ENCODE peak calls at places on chromosomes 2 and 18, in six cellular contexts. D is astrocyte of the cerebellum, O is retinal pigment epithelial cell, T is esophagus squamous epithelium, B is cardiac fibroblast, S is foreskin fibroblast. I is an unnamed sample.

GRCh38 chr2:234955091-234955511 is 3.3 kb downstream of the SH3BP4 start:
- DNase-seq in D (no peak), O (no peak), T (no peak), B (no peak), S (no peak), I (no peak)

GRCh38 chr2:20052229-20052871 is 922 bp upstream of the LAPTM4A start:
- DNase-seq in D (no peak), O (no peak), T (no peak), B (peak; percentile 63), S (no peak), I (peak; percentile 70)

GRCh38 chr2:54597153-54597827 is 126.2 kb upstream of the EML6 start:
- DNase-seq in D (no peak), O (no peak), T (no peak), B (peak; percentile 51), S (no peak), I (no peak)

GRCh38 chr2:9972621-9973445 is 21.3 kb downstream of the GRHL1 start:
- DNase-seq in D (no peak), O (no peak), T (no peak), B (peak; percentile 62), S (peak; percentile 77), I (no peak)

GRCh38 chr2:39595116-39595515 is 70.6 kb upstream of the TMEM178A start:
- DNase-seq in D (no peak), O (no peak), T (no peak), B (no peak), S (no peak), I (no peak)

GRCh38 chr18:14943967-14944636 is 196.1 kb downstream of the ANKRD30B start:
- DNase-seq in D (no peak), O (no peak), T (no peak), B (no peak), S (no peak), I (no peak)

GRCh38 chr2:197121255-197121654 is 189.3 kb downstream of the ANKRD44 start:
- DNase-seq in D (no peak), O (no peak), T (no peak), B (no peak), S (no peak), I (no peak)

GRCh38 chr2:172181840-172182239 is 79.1 kb upstream of the DLX2 start:
- DNase-seq in D (no peak), O (no peak), T (no peak), B (no peak), S (no peak), I (no peak)

GRCh38 chr2:71223767-71224333 is 3.1 kb downstream of the PAIP2B start:
- DNase-seq in D (no peak), O (no peak), T (no peak), B (peak; percentile 54), S (peak; percentile 17), I (no peak)

GRCh38 chr2:16665746-16666452 is at the start of gene CYRIA:
- DNase-seq in D (no peak), O (no peak), T (no peak), B (peak; percentile 38), S (no peak), I (no peak)

GRCh38 chr18:27415495-27415894 is 230.4 kb upstream of the CHST9 start:
- DNase-seq in D (no peak), O (no peak), T (no peak), B (no peak), S (no peak), I (no peak)

GRCh38 chr2:7111626-7112025 is 194.4 kb downstream of the RNF144A start:
- DNase-seq in D (no peak), O (no peak), T (no peak), B (no peak), S (no peak), I (no peak)
- TF ChIP-seq CTCF in D (no peak), O (peak; percentile 56), T (no peak), B (no peak), S (peak; percentile 4), I (peak; percentile 58)

GRCh38 chr2:201073071-201073470 is 1.3 kb downstream of the NDUFB3 start:
- DNase-seq in D (no peak), O (no peak), T (no peak), B (no peak), S (no peak), I (no peak)
- H3K4me3 ChIP-seq in D (no peak overlapping the region), O (no peak overlapping the region), T (no peak overlapping the region), B (no peak overlapping the region), S (peak overlapping the region; percentile 81), I (peak overlapping the region; percentile 93)

DNA sequence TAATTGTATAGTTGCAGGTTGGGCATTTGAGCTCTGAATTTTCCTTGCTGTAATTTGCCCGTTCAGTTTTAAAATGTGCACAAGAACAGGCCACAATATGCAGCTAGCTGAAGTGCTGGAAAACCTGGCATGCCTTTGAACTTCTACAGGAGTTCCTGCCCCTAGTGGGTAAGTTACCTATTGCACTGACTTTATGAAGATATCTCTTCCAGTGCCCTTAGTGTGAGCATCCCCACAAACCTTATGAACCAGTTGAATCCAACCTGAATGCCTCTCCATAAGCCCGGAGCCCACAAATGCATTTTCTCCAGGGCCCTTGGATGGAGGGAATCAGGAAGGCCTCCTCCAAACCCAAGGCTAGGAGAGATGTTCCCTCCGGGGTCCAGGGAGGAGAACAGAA is 106.8 kb downstream of the XRCC5 start:
- DNase-seq in D (no peak), O (no peak), T (no peak), B (peak; percentile 39), S (no peak), I (no peak)
- TF ChIP-seq CTCF in D (peak; percentile 61), O (peak; percentile 55), T (no peak), B (peak; percentile 31), S (peak; percentile 34), I (peak; percentile 61)

GRCh38 chr2:96262306-96262705 is 3.5 kb downstream of the TMEM127 start:
- DNase-seq in D (no peak), O (no peak), T (no peak), B (no peak), S (no peak), I (no peak)

GRCh38 chr2:96265840-96266569 is at the start of the genes CIAO1 and TMEM127:
- DNase-seq in D (peak; percentile 94), O (peak; percentile 91), T (peak; percentile 96), B (peak; percentile 98), S (peak; percentile 98), I (peak; percentile 65)

GRCh38 chr2:96265349-96265839 is 403 bp downstream of the TMEM127 start:
- DNase-seq in D (no peak), O (no peak), T (no peak), B (no peak), S (no peak), I (no peak)

GRCh38 chr2:96264656-96265348 is 995 bp downstream of the TMEM127 start:
- DNase-seq in D (no peak), O (no peak), T (no peak), B (peak; percentile 52), S (no peak), I (no peak)

GRCh38 chr2:96264086-96264485 is 1.7 kb downstream of the TMEM127 start:
- DNase-seq in D (no peak), O (no peak), T (no peak), B (no peak), S (peak; percentile 31), I (no peak)
- H3K4me3 ChIP-seq in D (peak overlapping the region; percentile 91), O (peak overlapping the region; percentile 90), T (no peak overlapping the region), B (peak overlapping the region; percentile 97), S (peak overlapping the region; percentile 87), I (peak overlapping the region; percentile 88)

I was measured in epithelial cell of proximal tubule.